ENCODE peak calls at places on chromosome 16, in seven cellular contexts. V is tibial nerve; U is CD8-positive, alpha-beta memory T cell; N is body of pancreas; L is lung; Z is Karpas-422; Q is CD4-positive, CD25-positive, alpha-beta regulatory T cell. A is an unnamed sample.

GRCh38 chr16:72455743-72456659 is 284.0 kb upstream of the PMFBP1 start:
- DNase-seq in V (no peak), U (no peak), N (peak; percentile 15), L (no peak), Z (no peak), Q (no peak), A (no peak)

GRCh38 chr16:53744449-53744848 is 40.5 kb downstream of the FTO start:
- DNase-seq in V (no peak), U (no peak), N (peak; percentile 7), L (no peak), Z (peak; percentile 73), Q (peak; percentile 44), A (no peak)

GRCh38 chr16:27369806-27370205 is 32.2 kb upstream of the IL21R start:
- DNase-seq in V (no peak), U (no peak), N (no peak), L (no peak), Z (no peak), Q (no peak), A (no peak)

GRCh38 chr16:68480084-68480995 is 32.0 kb upstream of the SMPD3 start:
- DNase-seq in V (no peak), U (no peak), N (no peak), L (no peak), Z (no peak), Q (no peak), A (no peak)

GRCh38 chr16:68113765-68114240 is 28.6 kb downstream of the NFATC3 start:
- DNase-seq in V (no peak), U (no peak), N (no peak), L (no peak), Z (no peak), Q (no peak), A (no peak)

GRCh38 chr16:76639685-76640289 is 362.6 kb downstream of the CNTNAP4 start:
- DNase-seq in V (no peak), U (no peak), N (peak; percentile 34), L (no peak), Z (peak; percentile 62), Q (no peak), A (no peak)

GRCh38 chr16:6682142-6682811 is 650.4 kb upstream of the RBFOX1 start:
- DNase-seq in V (no peak), U (no peak), N (peak; percentile 49), L (no peak), Z (peak; percentile 63), Q (no peak), A (no peak)

GRCh38 chr16:23836404-23837291 is 865 bp downstream of the PRKCB start:
- DNase-seq in V (no peak), U (peak; percentile 75), N (no peak), L (peak; percentile 31), Z (peak; percentile 69), Q (peak; percentile 53), A (no peak)

GRCh38 chr16:86664518-86665318 is 86.4 kb downstream of the FOXL1 start:
- DNase-seq in V (no peak), U (no peak), N (no peak), L (no peak), Z (no peak), Q (no peak), A (no peak)

GRCh38 chr16:85601730-85602401 is 11.3 kb upstream of the GSE1 start:
- DNase-seq in V (no peak), U (no peak), N (peak; percentile 81), L (no peak), Z (no peak), Q (no peak), A (no peak)

GRCh38 chr16:31129568-31130335 is 5.8 kb downstream of the PRSS8 start:
- DNase-seq in V (no peak), U (no peak), N (peak; percentile 51), L (peak; percentile 68), Z (no peak), Q (no peak), A (peak; percentile 73)

GRCh38 chr16:20681821-20682736 is 15.4 kb downstream of the ACSM1 start:
- DNase-seq in V (no peak), U (no peak), N (no peak), L (no peak), Z (peak; percentile 26), Q (no peak), A (no peak)

GRCh38 chr16:23148513-23149266 is 562 bp downstream of the USP31 start:
- DNase-seq in V (peak; percentile 29), U (peak; percentile 73), N (peak; percentile 84), L (peak; percentile 72), Z (peak; percentile 64), Q (peak; percentile 46), A (peak; percentile 69)

GRCh38 chr16:12271006-12271405 is 294.5 kb downstream of the SNX29 start:
- DNase-seq in V (no peak), U (no peak), N (peak; percentile 22), L (no peak), Z (peak; percentile 47), Q (no peak), A (no peak)

GRCh38 chr16:57038151-57038550 is 48.8 kb downstream of the NLRC5 start:
- DNase-seq in V (no peak), U (no peak), N (no peak), L (no peak), Z (no peak), Q (no peak), A (no peak)

GRCh38 chr16:80019395-80019794 is 418.9 kb upstream of the MAF start:
- DNase-seq in V (no peak), U (no peak), N (no peak), L (no peak), Z (no peak), Q (no peak), A (no peak)

GRCh38 chr16:3508736-3509135 is 7.9 kb downstream of the CLUAP1 start:
- DNase-seq in V (no peak), U (peak; percentile 10), N (no peak), L (no peak), Z (no peak), Q (no peak), A (no peak)

GRCh38 chr16:68416057-68417046 is 32.0 kb downstream of the SMPD3 start:
- DNase-seq in V (no peak), U (no peak), N (peak; percentile 76), L (peak; percentile 59), Z (no peak), Q (no peak), A (peak; percentile 56)

GRCh38 chr16:87278191-87279093 is 38.8 kb downstream of the C16orf95 start:
- DNase-seq in V (peak; percentile 76), U (no peak), N (peak; percentile 85), L (peak; percentile 64), Z (peak; percentile 74), Q (no peak), A (peak; percentile 54)

GRCh38 chr16:27822529-27823437 is 240.7 kb downstream of the GSG1L start:
- DNase-seq in V (no peak), U (no peak), N (no peak), L (no peak), Z (no peak), Q (no peak), A (no peak)

GRCh38 chr16:25817295-25817694 is 125.5 kb downstream of the HS3ST4 start:
- DNase-seq in V (no peak), U (no peak), N (no peak), L (no peak), Z (no peak), Q (no peak), A (no peak)

GRCh38 chr16:77434365-77435239 is at the start of gene ADAMTS18:
- DNase-seq in V (no peak), U (no peak), N (no peak), L (no peak), Z (no peak), Q (no peak), A (no peak)

GRCh38 chr16:15785386-15786059 is 71.3 kb downstream of the MYH11 start:
- DNase-seq in V (no peak), U (no peak), N (no peak), L (no peak), Z (no peak), Q (no peak), A (no peak)

GRCh38 chr16:20884240-20884556 is 16.0 kb downstream of the DCUN1D3 start:
- DNase-seq in V (no peak), U (no peak), N (no peak), L (no peak), Z (no peak), Q (no peak), A (no peak)

GRCh38 chr16:22372882-22373661 is 1.3 kb downstream of the CDR2 start:
- DNase-seq in V (no peak), U (no peak), N (no peak), L (no peak), Z (peak; percentile 49), Q (peak; percentile 31), A (no peak)

GRCh38 chr16:81237942-81238295 is 570 bp upstream of the BCO1 start:
- DNase-seq in V (no peak), U (no peak), N (no peak), L (no peak), Z (no peak), Q (no peak), A (no peak)
- H3K4me3 ChIP-seq in V (no peak overlapping the region), U (no peak overlapping the region), N (no peak overlapping the region), L (no peak overlapping the region), Z (no peak overlapping the region), Q (no peak overlapping the region), A (no peak overlapping the region)

GRCh38 chr16:1818873-1819525 is 7.6 kb downstream of the HAGH start:
- DNase-seq in V (no peak), U (no peak), N (no peak), L (no peak), Z (no peak), Q (no peak), A (no peak)
- H3K4me1 ChIP-seq in V (no peaks in the 10 kb centered on the region), U (peaks cover 5% of the 10 kb centered on the region), N (peaks cover 13% of the 10 kb centered on the region), L (no peaks in the 10 kb centered on the region), Z (no peaks in the 10 kb centered on the region), Q (peaks cover 7% of the 10 kb centered on the region), A (no peaks in the 10 kb centered on the region)

DNA sequence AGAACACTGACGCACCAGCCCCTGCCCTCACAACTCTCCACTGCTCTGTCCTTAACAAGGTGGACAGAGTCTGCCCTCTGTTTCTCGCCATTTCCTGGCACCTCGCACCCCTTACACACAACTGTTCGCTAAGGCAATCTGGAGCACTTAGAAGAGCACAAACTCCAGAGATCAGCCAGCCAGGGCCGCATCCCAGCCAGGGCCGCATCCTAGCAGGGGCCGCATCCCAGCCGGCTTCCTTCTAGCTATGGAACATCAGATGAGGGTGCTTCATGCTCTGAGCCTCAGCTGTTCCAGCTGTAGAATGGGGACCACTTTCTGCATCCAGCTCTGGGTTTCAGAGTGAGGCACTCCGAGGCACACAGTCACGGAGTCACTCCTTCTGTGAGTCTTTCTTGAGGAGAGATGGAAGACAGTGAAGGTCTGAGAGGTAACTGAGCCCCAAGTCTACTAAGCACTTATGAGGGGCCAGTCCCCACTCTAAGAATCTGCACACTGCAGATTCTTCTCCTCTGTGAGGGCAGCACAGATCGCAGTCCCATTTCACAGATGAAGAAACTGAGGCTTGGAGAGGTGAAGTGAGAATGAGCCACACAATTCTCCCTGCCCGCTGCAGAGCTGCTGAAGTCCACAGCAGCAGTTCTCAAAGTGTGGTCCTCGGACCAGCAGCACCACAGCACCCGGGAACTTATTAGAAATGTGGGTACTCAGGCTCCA is 20.9 kb downstream of the COTL1 start:
- DNase-seq in V (no peak), U (peak; percentile 30), N (no peak), L (no peak), Z (no peak), Q (no peak), A (no peak)
- H3K4me3 ChIP-seq in V (no peak overlapping the region), U (peak overlapping the region; percentile 47), N (no peak overlapping the region), L (no peak overlapping the region), Z (peak overlapping the region; percentile 59), Q (peak overlapping the region; percentile 62), A (no peak overlapping the region)

DNA sequence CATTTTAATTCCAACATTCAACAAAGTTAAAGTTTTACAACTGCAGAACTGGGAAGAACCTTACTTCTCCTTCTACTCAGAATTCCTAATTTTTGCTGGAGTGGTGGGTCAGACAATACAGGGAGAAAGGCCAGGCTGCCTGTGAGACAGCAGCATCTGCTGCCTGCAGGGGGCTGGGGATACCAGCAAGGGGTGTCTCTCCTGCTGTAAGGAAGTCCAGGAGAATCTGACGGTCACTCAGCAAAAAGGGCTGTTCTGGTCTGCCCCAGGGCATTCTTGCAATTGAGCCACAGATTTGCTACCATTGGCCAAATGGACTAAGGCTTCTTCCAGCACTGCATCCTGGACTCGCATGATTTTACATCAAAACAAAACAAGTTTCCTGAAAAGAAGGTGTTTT is 426.6 kb upstream of the CDH11 start:
- DNase-seq in V (no peak), U (no peak), N (no peak), L (no peak), Z (no peak), Q (no peak), A (no peak)
- H3K4me1 ChIP-seq in V (no peaks in the 10 kb centered on the region), U (no peaks in the 10 kb centered on the region), N (no peaks in the 10 kb centered on the region), L (peaks cover 14% of the 10 kb centered on the region), Z (no peaks in the 10 kb centered on the region), Q (no peaks in the 10 kb centered on the region), A (no peaks in the 10 kb centered on the region)